ENCODE peak calls at places on chromosomes 1 and 21, in four cellular contexts. N, H, W and E are unnamed samples.

GRCh38 chr1:248913933-248914332 is 7.9 kb downstream of the PGBD2 start:
- DNase-seq in H (no peak), W (no peak), N (no peak), E (no peak)

GRCh38 chr1:155322571-155322952 is 1.9 kb downstream of the RUSC1 start:
- DNase-seq in H (peak), N (peak), W (peak), E (peak)

GRCh38 chr1:71047635-71048607 is at the start of gene PTGER3:
- DNase-seq in W (peak), N (peak), H (peak), E (no peak)

GRCh38 chr1:61269648-61270047 is 187.3 kb downstream of the NFIA start:
- DNase-seq in W (no peak), N (no peak), H (no peak), E (no peak)

GRCh38 chr1:204623365-204623893 is 62.1 kb downstream of the LRRN2 start:
- DNase-seq in H (no peak), W (peak), N (peak), E (peak)

GRCh38 chr1:64536836-64537490 is 67.0 kb downstream of the CACHD1 start:
- DNase-seq in N (no peak), H (no peak), W (no peak), E (no peak)

GRCh38 chr1:110616587-110616986 is 10.4 kb upstream of the KCNA2 start:
- DNase-seq in N (peak), W (no peak), H (no peak), E (peak)

GRCh38 chr1:213761845-213762407 is 225.8 kb upstream of the PROX1 start:
- DNase-seq in W (peak), H (peak), N (peak), E (no peak)

GRCh38 chr1:183223467-183223866 is 37.4 kb downstream of the LAMC2 start:
- DNase-seq in W (no peak), N (peak), H (no peak), E (no peak)

GRCh38 chr1:110224240-110224995 is 14.3 kb downstream of the KCNC4 start:
- DNase-seq in W (no peak), N (no peak), H (no peak), E (no peak)

GRCh38 chr1:181397841-181398240 is 85.5 kb upstream of the CACNA1E start:
- DNase-seq in W (no peak), H (no peak), N (no peak), E (no peak)

GRCh38 chr1:24193046-24193445 is 6.0 kb upstream of the IFNLR1 start:
- DNase-seq in H (peak), W (no peak), N (peak), E (peak)

GRCh38 chr1:246317723-246318359 is 189.2 kb downstream of the SMYD3 start:
- DNase-seq in N (peak), W (no peak), H (no peak), E (peak)

GRCh38 chr1:147177611-147178370 is 5.5 kb upstream of the PRKAB2 start:
- DNase-seq in N (peak), W (no peak), H (peak), E (peak)

GRCh38 chr21:24046816-24047443 is 1560.4 kb downstream of the MRPL39 start:
- DNase-seq in H (no peak), W (peak), N (no peak), E (no peak)

GRCh38 chr1:42380617-42381423 is at the start of gene RIMKLA:
- DNase-seq in H (peak), N (peak), W (peak), E (peak)
- TF ChIP-seq EZH2 in H (no peak), N (no peak), W (peak), E (peak)

GRCh38 chr1:166170075-166170474 is 3.3 kb upstream of the FAM78B start:
- DNase-seq in H (no peak), N (no peak), W (no peak), E (no peak)

GRCh38 chr1:166172106-166172505 is 5.3 kb upstream of the FAM78B start:
- DNase-seq in N (peak), W (no peak), H (no peak), E (peak)

GRCh38 chr1:166176416-166176815 is 9.6 kb upstream of the FAM78B start:
- DNase-seq in N (no peak), W (no peak), H (no peak), E (no peak)

GRCh38 chr1:166170726-166171125 is 3.9 kb upstream of the FAM78B start:
- DNase-seq in N (no peak), W (no peak), H (no peak), E (peak)

GRCh38 chr1:166174108-166174507 is 7.3 kb upstream of the FAM78B start:
- DNase-seq in W (no peak), H (no peak), N (peak), E (no peak)
- TF ChIP-seq EZH2 in W (no peak), H (no peak), N (no peak), E (no peak)

GRCh38 chr21:31284797-31285397 is 59.2 kb downstream of the TIAM1 start:
- DNase-seq in H (no peak), W (no peak), N (peak), E (peak)
- TF ChIP-seq EZH2 in H (no peak), W (no peak), N (no peak), E (no peak)

GRCh38 chr1:212496673-212497072 is 64.0 kb downstream of the NENF start:
- DNase-seq in N (no peak), W (no peak), H (no peak), E (no peak)
- TF ChIP-seq EZH2 in N (no peak), W (no peak), H (no peak), E (no peak)

GRCh38 chr1:166978795-166979194 is 3.5 kb upstream of the ILDR2 start:
- DNase-seq in W (no peak), N (no peak), H (no peak), E (no peak)

GRCh38 chr1:166977951-166978350 is 2.6 kb upstream of the ILDR2 start:
- DNase-seq in N (no peak), W (no peak), H (no peak), E (no peak)

GRCh38 chr1:166972827-166973226 is 2.5 kb downstream of the ILDR2 start:
- DNase-seq in H (no peak), N (no peak), W (no peak), E (no peak)

GRCh38 chr1:166974647-166975345 is 544 bp downstream of the ILDR2 start:
- DNase-seq in H (no peak), N (no peak), W (no peak), E (no peak)

GRCh38 chr1:166975361-166976129 is at the start of gene ILDR2:
- DNase-seq in H (peak), W (peak), N (peak), E (peak)
- TF ChIP-seq EZH2 in H (peak), W (peak), N (peak), E (peak)

DNA sequence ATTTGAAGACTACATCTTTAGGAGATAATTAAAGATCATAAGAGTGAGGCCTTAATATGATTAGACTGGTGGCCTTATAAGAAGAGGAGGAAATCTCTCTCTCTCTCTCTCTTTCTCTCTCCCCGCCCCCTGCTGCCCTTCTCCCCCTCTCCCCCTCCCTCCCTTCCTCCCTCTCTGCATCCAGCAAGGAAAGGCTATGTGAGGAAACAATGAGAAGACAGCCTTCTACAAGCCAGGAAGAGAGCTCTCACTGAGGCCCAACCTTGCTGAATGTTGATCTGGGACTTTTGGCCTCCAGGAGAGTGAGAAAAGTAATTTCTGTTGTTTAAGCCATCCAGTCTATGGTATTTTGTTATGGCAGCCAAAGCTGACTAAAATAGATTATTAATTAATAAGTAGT is 21.6 kb downstream of the FOXD3 start:
- DNase-seq in N (no peak), W (no peak), H (peak), E (no peak)
- TF ChIP-seq EZH2 in N (no peak), W (no peak), H (no peak), E (no peak)